ENCODE peak calls at places on chromosome 3, in seven cellular contexts. F is neural crest cell, A is D721Med, S is foreskin fibroblast, G is fibroblast of mammary gland, V is prostate gland, Z is nephron progenitor cell. I is an unnamed sample.

GRCh38 chr3:61890167-61890566 is 328.8 kb downstream of the PTPRG start:
- DNase-seq in A (no peak), Z (peak; percentile 22), S (no peak), G (no peak), V (no peak), F (no peak), I (no peak)

GRCh38 chr3:40476478-40477470 is at the start of gene ZNF619:
- DNase-seq in Z (peak; percentile 65), S (peak; percentile 89), G (peak; percentile 71), A (peak; percentile 49), V (peak; percentile 51), F (peak; percentile 44), I (peak; percentile 59)

GRCh38 chr3:49666592-49666991 is 7.6 kb upstream of the APEH start:
- DNase-seq in A (no peak), S (peak; percentile 48), F (no peak), Z (no peak), G (no peak), V (no peak), I (no peak)

GRCh38 chr3:158770254-158771017 is 31.4 kb upstream of the MFSD1 start:
- DNase-seq in G (peak; percentile 87), S (peak; percentile 91), V (no peak), Z (no peak), A (no peak), F (no peak), I (no peak)

GRCh38 chr3:157533298-157533870 is 30.2 kb upstream of the VEPH1 start:
- DNase-seq in G (peak; percentile 91), F (no peak), S (peak; percentile 91), V (no peak), Z (no peak), A (no peak), I (no peak)

GRCh38 chr3:132966374-132966773 is 71.8 kb upstream of the TMEM108 start:
- DNase-seq in A (no peak), V (no peak), Z (no peak), S (no peak), G (no peak), F (no peak), I (no peak)

GRCh38 chr3:182722938-182723337 is 70.4 kb upstream of the ATP11B start:
- DNase-seq in V (no peak), S (no peak), Z (no peak), G (peak; percentile 7), A (no peak), F (no peak), I (no peak)

GRCh38 chr3:57048052-57048671 is 12.3 kb upstream of the SPATA12 start:
- DNase-seq in Z (no peak), A (no peak), F (no peak), V (no peak), S (peak; percentile 55), G (peak; percentile 89), I (no peak)

GRCh38 chr3:58962040-58962651 is 87.7 kb downstream of the CFAP20DC start:
- DNase-seq in Z (no peak), V (no peak), G (peak; percentile 43), F (no peak), S (peak; percentile 59), A (no peak), I (no peak)

GRCh38 chr3:108006901-108007331 is 83.9 kb downstream of the CD47 start:
- DNase-seq in A (no peak), F (no peak), Z (no peak), V (no peak), S (no peak), G (no peak), I (no peak)
- TF ChIP-seq CTCF in A (no peak), F (no peak), Z (no peak), V (no peak), S (no peak), G (no peak), I (no peak)

GRCh38 chr3:155417119-155417517 is 123.6 kb upstream of the STRIT1 start:
- DNase-seq in G (no peak), V (no peak), S (no peak), A (no peak), F (no peak), Z (no peak), I (no peak)

GRCh38 chr3:155418426-155418825 is 124.9 kb upstream of the STRIT1 start:
- DNase-seq in A (no peak), F (peak; percentile 24), V (no peak), S (peak; percentile 34), Z (no peak), G (no peak), I (no peak)

GRCh38 chr3:155423526-155423925 is 130.0 kb upstream of the STRIT1 start:
- DNase-seq in F (no peak), A (no peak), Z (no peak), G (no peak), S (peak; percentile 22), V (no peak), I (no peak)

GRCh38 chr3:155424041-155424605 is 130.6 kb upstream of the STRIT1 start:
- DNase-seq in V (no peak), Z (no peak), A (no peak), G (no peak), S (peak; percentile 34), F (no peak), I (no peak)

DNA sequence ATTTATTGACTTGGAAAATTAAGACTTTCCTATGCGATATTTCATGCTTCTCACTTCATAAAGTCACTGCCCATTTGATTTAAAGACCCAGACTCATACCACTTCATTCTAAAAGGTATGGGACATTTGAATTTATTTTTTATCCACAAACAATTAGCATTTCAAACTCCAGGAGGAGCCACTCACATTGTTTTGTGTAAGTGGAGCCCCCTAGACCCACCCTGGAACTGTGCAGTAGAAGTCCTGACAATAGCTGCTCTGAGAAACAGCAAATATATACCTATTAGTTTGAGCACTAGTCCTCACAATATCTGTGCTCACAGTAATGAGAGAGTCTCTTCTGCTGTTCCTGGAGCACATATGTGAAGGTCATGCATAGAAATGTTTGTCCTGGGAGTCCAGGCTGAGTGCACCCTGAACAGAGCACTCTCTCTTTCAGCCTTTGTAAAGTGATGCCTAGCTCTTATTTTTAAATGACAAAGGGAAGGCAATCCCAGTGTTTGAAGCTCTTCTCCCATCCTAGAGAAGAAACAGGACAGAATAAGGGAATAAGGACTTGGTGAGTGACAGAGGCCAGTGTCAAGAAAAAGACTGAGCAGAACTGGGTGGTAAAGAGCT is 127.5 kb upstream of the STRIT1 start:
- DNase-seq in F (no peak), G (no peak), V (no peak), A (no peak), S (peak; percentile 19), Z (no peak), I (peak; percentile 20)
- TF ChIP-seq CTCF in F (no peak), G (no peak), V (no peak), A (no peak), S (no peak), Z (no peak), I (no peak)

GRCh38 chr3:45227131-45227819 is 1.2 kb upstream of the TMEM158 start:
- DNase-seq in V (no peak), G (no peak), S (no peak), F (no peak), Z (no peak), A (no peak), I (no peak)
- TF ChIP-seq CTCF in V (no peak), G (no peak), S (no peak), F (no peak), Z (no peak), A (no peak), I (no peak)

GRCh38 chr3:195226445-195226844 is 44.5 kb downstream of the XXYLT1 start:
- DNase-seq in G (no peak), Z (no peak), F (no peak), A (no peak), S (no peak), V (no peak), I (no peak)

GRCh38 chr3:195226900-195227447 is 44.0 kb downstream of the XXYLT1 start:
- DNase-seq in G (no peak), F (no peak), S (peak; percentile 45), A (no peak), Z (no peak), V (no peak), I (no peak)

GRCh38 chr3:195221876-195222617 is 48.9 kb downstream of the XXYLT1 start:
- DNase-seq in S (no peak), A (no peak), V (no peak), G (no peak), Z (no peak), F (no peak), I (no peak)

GRCh38 chr3:195224980-195225580 is 45.9 kb downstream of the XXYLT1 start:
- DNase-seq in F (no peak), V (no peak), A (no peak), Z (no peak), G (no peak), S (no peak), I (no peak)

DNA sequence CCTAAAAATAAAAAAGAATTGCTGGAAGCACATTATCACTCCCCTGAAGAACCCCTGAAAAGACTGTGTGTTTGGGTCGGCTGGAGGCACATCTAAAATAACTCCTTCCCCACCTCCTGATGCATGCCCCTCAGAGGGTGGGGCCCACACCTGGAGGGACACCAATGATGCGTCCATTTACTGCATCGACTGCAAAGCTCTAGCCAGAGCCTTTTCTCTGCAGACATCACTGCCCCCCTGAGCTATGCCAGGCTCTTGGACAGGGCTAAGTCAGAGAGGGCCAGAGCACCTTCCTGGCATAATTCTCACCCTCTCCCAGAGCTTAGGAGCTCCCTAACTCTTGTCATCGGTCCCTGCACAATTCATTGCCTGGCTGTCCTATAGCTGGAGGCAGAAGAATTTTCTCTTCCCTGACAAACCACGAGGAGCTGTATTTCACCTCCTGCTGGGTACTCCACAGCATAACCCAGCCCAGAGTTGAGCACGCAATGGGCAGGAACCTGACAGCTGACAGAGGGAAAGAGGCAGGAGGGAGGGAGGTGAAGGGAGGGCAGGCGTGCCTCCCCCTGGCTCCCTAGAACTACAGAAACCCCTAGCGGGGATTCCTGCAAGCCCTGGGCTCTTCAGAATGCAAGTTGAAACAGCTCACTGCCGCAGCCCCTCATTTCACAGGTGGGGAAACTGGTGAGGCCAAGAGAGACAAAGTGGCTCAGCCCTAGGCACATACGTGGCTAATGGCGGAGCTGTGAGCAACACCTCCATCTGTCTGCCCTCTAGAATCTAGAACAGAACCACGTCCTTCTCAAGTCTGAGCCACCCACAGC is 46.6 kb downstream of the XXYLT1 start:
- DNase-seq in F (no peak), V (no peak), S (no peak), Z (no peak), G (no peak), A (no peak), I (no peak)
- TF ChIP-seq CTCF in F (no peak), V (no peak), S (no peak), Z (no peak), G (no peak), A (no peak), I (no peak)

GRCh38 chr3:114370537-114371174 is 76.8 kb downstream of the TIGIT start:
- DNase-seq in F (no peak), V (no peak), Z (no peak), A (no peak), S (no peak), G (no peak), I (no peak)
- TF ChIP-seq CTCF in F (no peak), V (no peak), Z (no peak), A (no peak), S (peak; percentile 5), G (peak; percentile 20), I (peak; percentile 52)

GRCh38 chr3:51390600-51391074 is 448 bp upstream of the RBM15B start:
- DNase-seq in Z (peak; percentile 24), A (no peak), F (no peak), G (no peak), V (no peak), S (no peak), I (no peak)
- TF ChIP-seq CTCF in Z (peak; percentile 76), A (no peak), F (no peak), G (no peak), V (no peak), S (no peak), I (peak; percentile 70)

GRCh38 chr3:72587282-72587681 is 261.0 kb downstream of the SHQ1 start:
- DNase-seq in F (no peak), Z (no peak), V (no peak), S (no peak), A (no peak), G (no peak), I (no peak)
- TF ChIP-seq CTCF in F (no peak), Z (no peak), V (no peak), S (no peak), A (no peak), G (no peak), I (no peak)